ENCODE peak calls at places on chromosome 22, in five cellular contexts. One of them, this sample, is unnamed.
A peak's percentile ranks its signal among the peaks of the same experiment; 100 is the strongest.

GRCh38 chr22:46774456-46775363 is 12.3 kb downstream of the TBC1D22A start:
- DNase-seq in heart right ventricle: no peak
- DNase-seq in PC-3: no peak
- DNase-seq in mucosa of descending colon: no peak
- DNase-seq in adrenal gland: no peak
- DNase-seq in this sample: no peak

GRCh38 chr22:32622004-32622761 is 147.6 kb downstream of the FBXO7 start:
- DNase-seq in adrenal gland: peak; percentile 25
- DNase-seq in PC-3: no peak
- DNase-seq in mucosa of descending colon: peak; percentile 52
- DNase-seq in heart right ventricle: peak; percentile 67
- DNase-seq in this sample: peak; percentile 15

GRCh38 chr22:30167327-30167726 is 79.2 kb downstream of the LIF start:
- DNase-seq in mucosa of descending colon: no peak
- DNase-seq in heart right ventricle: no peak
- DNase-seq in adrenal gland: no peak
- DNase-seq in PC-3: no peak
- DNase-seq in this sample: no peak

GRCh38 chr22:22169923-22170322 is 74.7 kb upstream of the VPREB1 start:
- DNase-seq in adrenal gland: no peak
- DNase-seq in PC-3: no peak
- DNase-seq in mucosa of descending colon: no peak
- DNase-seq in heart right ventricle: no peak
- DNase-seq in this sample: no peak

GRCh38 chr22:45885171-45885840 is 91.7 kb downstream of the WNT7B start:
- DNase-seq in PC-3: no peak
- DNase-seq in heart right ventricle: no peak
- DNase-seq in adrenal gland: peak; percentile 3
- DNase-seq in mucosa of descending colon: no peak
- DNase-seq in this sample: no peak

GRCh38 chr22:39530692-39531331 is 1.7 kb downstream of the RPS19BP1 start:
- DNase-seq in mucosa of descending colon: no peak
- DNase-seq in adrenal gland: peak; percentile 46
- DNase-seq in PC-3: peak; percentile 57
- DNase-seq in heart right ventricle: no peak
- DNase-seq in this sample: no peak

GRCh38 chr22:45656577-45656976 is 15.1 kb upstream of the ATXN10 start:
- DNase-seq in PC-3: no peak
- DNase-seq in mucosa of descending colon: no peak
- DNase-seq in adrenal gland: no peak
- DNase-seq in heart right ventricle: no peak
- DNase-seq in this sample: no peak

GRCh38 chr22:47402876-47403525 is 640.6 kb downstream of the TBC1D22A start:
- DNase-seq in mucosa of descending colon: no peak
- DNase-seq in PC-3: no peak
- DNase-seq in adrenal gland: no peak
- DNase-seq in heart right ventricle: no peak
- DNase-seq in this sample: no peak

GRCh38 chr22:49947296-49947622 is 13.3 kb upstream of the PIM3 start:
- DNase-seq in heart right ventricle: no peak
- DNase-seq in adrenal gland: no peak
- DNase-seq in mucosa of descending colon: no peak
- DNase-seq in PC-3: no peak
- DNase-seq in this sample: no peak

GRCh38 chr22:49944399-49944891 is 16.1 kb upstream of the PIM3 start:
- DNase-seq in heart right ventricle: no peak
- DNase-seq in PC-3: no peak
- DNase-seq in mucosa of descending colon: no peak
- DNase-seq in adrenal gland: no peak
- DNase-seq in this sample: no peak

GRCh38 chr22:49948573-49948957 is 12.0 kb upstream of the PIM3 start:
- DNase-seq in PC-3: no peak
- DNase-seq in mucosa of descending colon: no peak
- DNase-seq in heart right ventricle: no peak
- DNase-seq in adrenal gland: no peak
- DNase-seq in this sample: no peak

GRCh38 chr22:49948116-49948515 is 12.5 kb upstream of the PIM3 start:
- DNase-seq in mucosa of descending colon: peak; percentile 79
- DNase-seq in adrenal gland: no peak
- DNase-seq in heart right ventricle: no peak
- DNase-seq in PC-3: no peak
- DNase-seq in this sample: no peak

DNA sequence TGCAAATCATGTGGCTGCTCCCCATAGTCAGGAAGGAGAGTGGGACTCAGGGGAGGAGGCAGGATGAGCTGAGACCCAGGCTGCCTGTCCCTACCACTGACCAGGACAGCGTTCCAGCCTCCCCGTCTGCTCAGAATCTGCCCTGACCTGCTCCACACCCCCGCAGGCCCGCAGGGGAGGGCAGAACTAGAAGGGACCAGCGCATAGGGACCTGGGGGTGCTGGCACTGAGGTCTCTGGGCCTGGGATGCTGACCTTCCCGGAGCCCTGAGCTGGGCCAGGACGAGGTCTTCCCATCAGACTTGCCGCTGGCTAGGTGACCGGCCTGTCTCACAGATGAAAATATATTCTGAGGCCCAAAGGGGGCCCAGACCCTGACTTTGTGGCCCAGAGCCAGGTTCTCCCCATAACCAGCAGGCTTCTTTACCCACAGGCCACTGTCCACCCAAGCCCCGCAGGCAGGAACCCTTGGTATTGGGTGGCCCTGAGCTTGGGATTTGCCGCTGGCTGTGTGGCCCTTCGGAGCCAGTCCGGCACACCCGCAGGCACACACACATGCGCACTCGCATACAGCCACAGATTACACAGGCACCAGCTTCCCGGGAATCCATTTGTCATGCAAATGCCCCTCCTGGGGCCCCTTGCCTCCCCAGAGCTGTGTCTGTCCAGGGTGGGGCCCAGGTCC is 13.8 kb upstream of the PIM3 start:
- DNase-seq in adrenal gland: no peak
- DNase-seq in PC-3: no peak
- DNase-seq in mucosa of descending colon: peak; percentile 74
- DNase-seq in heart right ventricle: no peak
- DNase-seq in this sample: no peak
- H3K4me3 ChIP-seq in adrenal gland: no peak overlapping the region
- H3K4me3 ChIP-seq in PC-3: no peak overlapping the region
- H3K4me3 ChIP-seq in mucosa of descending colon: no peak overlapping the region
- H3K4me3 ChIP-seq in heart right ventricle: no peak overlapping the region
- H3K4me3 ChIP-seq in this sample: no peak overlapping the region

GRCh38 chr22:37141476-37141875 is 8.2 kb downstream of the IL2RB start:
- DNase-seq in mucosa of descending colon: no peak
- DNase-seq in heart right ventricle: no peak
- DNase-seq in adrenal gland: no peak
- DNase-seq in PC-3: no peak
- DNase-seq in this sample: no peak
- TF ChIP-seq CTCF in mucosa of descending colon: no peak
- TF ChIP-seq CTCF in heart right ventricle: no peak
- TF ChIP-seq CTCF in adrenal gland: no peak
- TF ChIP-seq CTCF in PC-3: no peak
- TF ChIP-seq CTCF in this sample: no peak

DNA sequence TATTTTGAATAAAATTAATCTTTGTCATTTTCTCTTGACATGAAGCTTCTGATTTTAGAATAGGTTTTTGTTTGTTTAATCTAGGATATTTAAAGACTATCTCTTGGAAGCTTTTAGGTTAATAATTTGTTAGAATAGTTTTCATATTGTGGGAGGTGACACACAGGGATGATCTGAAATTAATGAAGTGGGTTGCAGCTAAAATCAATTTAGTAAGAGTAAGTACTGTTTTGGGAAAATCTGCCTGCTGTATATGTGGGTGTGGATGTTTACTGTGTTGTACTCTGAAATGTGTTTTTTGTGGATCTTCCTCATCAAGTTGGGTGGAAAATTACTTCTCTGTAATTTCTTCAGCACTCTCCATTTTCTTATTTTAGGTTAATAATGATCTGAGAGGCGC is 67.3 kb downstream of the BID start:
- DNase-seq in PC-3: no peak
- DNase-seq in mucosa of descending colon: no peak
- DNase-seq in heart right ventricle: no peak
- DNase-seq in adrenal gland: no peak
- DNase-seq in this sample: no peak
- H3K4me3 ChIP-seq in PC-3: peak overlapping the region; percentile 60
- H3K4me3 ChIP-seq in mucosa of descending colon: no peak overlapping the region
- H3K4me3 ChIP-seq in heart right ventricle: peak overlapping the region; percentile 1
- H3K4me3 ChIP-seq in adrenal gland: peak overlapping the region; percentile 56
- H3K4me3 ChIP-seq in this sample: peak overlapping the region; percentile 32

DNA sequence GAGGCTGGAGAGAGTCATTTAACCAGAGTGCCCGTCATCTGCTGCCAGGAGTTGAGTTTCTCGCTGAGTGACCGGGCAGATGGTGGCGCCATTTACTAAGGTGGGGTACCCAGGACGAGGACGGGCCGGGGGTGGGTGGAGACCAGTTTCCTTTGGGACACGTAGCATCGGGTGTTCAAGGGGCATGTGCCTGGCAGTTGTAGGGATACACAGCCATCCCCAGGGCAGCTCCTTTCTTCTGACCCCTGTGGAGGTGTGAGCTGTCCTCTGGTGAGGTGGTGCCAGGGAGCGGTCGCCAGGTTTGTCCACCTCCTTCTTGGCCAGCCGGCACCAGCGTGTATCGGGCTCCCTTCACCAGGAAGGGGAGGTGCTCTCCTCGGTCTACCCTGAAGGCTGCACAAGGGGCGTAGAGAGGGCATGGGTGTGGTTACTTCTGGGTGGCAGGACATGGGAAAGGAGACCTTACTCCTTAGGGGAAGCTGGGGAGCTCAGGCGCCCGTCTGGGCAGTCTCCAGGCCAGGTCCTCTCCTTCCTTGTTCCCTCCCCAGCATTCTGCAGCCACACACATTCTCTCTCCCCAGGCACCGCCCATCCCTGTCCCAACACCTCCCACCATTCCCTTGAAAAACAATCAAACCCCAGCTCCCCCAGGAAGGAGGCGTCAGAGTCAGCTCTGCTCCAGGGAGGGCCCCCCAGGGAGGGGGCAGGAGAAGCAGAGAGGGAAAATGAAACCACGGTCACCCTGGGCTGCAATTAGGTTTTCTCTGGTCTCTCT is 10.3 kb upstream of the MB start:
- DNase-seq in adrenal gland: peak; percentile 90
- DNase-seq in mucosa of descending colon: peak; percentile 92
- DNase-seq in heart right ventricle: peak; percentile 85
- DNase-seq in PC-3: peak; percentile 79
- DNase-seq in this sample: peak; percentile 89
- TF ChIP-seq CTCF in adrenal gland: peak; percentile 36
- TF ChIP-seq CTCF in mucosa of descending colon: no peak
- TF ChIP-seq CTCF in heart right ventricle: peak; percentile 68
- TF ChIP-seq CTCF in PC-3: peak; percentile 70
- TF ChIP-seq CTCF in this sample: peak; percentile 58